ENCODE peak calls at places on chromosomes 7 and 10, in five cellular contexts. Q, H, U, I and E are unnamed samples.

GRCh38 chr10:94010886-94011285 is 17.2 kb downstream of the PLCE1 start:
- DNase-seq in Q (no peak), H (no peak), U (no peak), I (no peak), E (no peak)

GRCh38 chr7:87564290-87564963 is 36.3 kb downstream of the ABCB1 start:
- DNase-seq in Q (peak), H (peak), U (no peak), I (peak), E (peak)

GRCh38 chr7:18829101-18829486 is 288.3 kb downstream of the TWIST1 start:
- DNase-seq in Q (no peak), H (no peak), U (no peak), I (no peak), E (no peak)

GRCh38 chr7:69603937-69604494 is 5.7 kb downstream of the AUTS2 start:
- DNase-seq in Q (no peak), H (no peak), U (no peak), I (peak), E (peak)

GRCh38 chr7:92366730-92367129 is 80.6 kb upstream of the GATAD1 start:
- DNase-seq in Q (peak), H (no peak), U (no peak), I (no peak), E (no peak)

GRCh38 chr10:22643696-22644621 is 70.4 kb downstream of the PIP4K2A start:
- DNase-seq in Q (no peak), H (no peak), U (no peak), I (no peak), E (no peak)

GRCh38 chr7:154578351-154578750 is 424.6 kb downstream of the PAXIP1 start:
- DNase-seq in Q (no peak), H (no peak), U (no peak), I (no peak), E (no peak)

GRCh38 chr7:98163704-98164478 is 47.3 kb upstream of the BHLHA15 start:
- DNase-seq in Q (peak), H (no peak), U (no peak), I (no peak), E (no peak)

GRCh38 chr7:28954936-28955335 is 3.2 kb downstream of the TRIL start:
- DNase-seq in Q (no peak), H (no peak), U (no peak), I (no peak), E (no peak)

GRCh38 chr10:5625992-5626777 is 40.2 kb downstream of the ASB13 start:
- DNase-seq in Q (no peak), H (no peak), U (no peak), I (no peak), E (no peak)

GRCh38 chr7:105106473-105106872 is 92.5 kb downstream of the KMT2E start:
- DNase-seq in Q (no peak), H (no peak), U (no peak), I (peak), E (no peak)

GRCh38 chr10:119667562-119668328 is 16.6 kb downstream of the BAG3 start:
- DNase-seq in Q (peak), H (peak), U (no peak), I (no peak), E (no peak)

GRCh38 chr10:95906675-95907453 is 911 bp upstream of the CC2D2B start:
- DNase-seq in Q (peak), H (peak), U (peak), I (peak), E (no peak)

GRCh38 chr10:91298224-91298862 is 77.9 kb downstream of the PCGF5 start:
- DNase-seq in Q (peak), H (peak), U (peak), I (peak), E (peak)

GRCh38 chr10:97596101-97597055 is 6.9 kb downstream of the C10orf62 start:
- DNase-seq in Q (peak), H (no peak), U (no peak), I (no peak), E (no peak)

GRCh38 chr7:33118383-33118782 is 9.2 kb upstream of the RP9 start:
- DNase-seq in Q (no peak), H (no peak), U (no peak), I (no peak), E (no peak)

GRCh38 chr10:49601857-49602256 is 8.3 kb upstream of the SLC18A3 start:
- DNase-seq in Q (peak), H (no peak), U (no peak), I (no peak), E (no peak)

GRCh38 chr7:31783221-31783620 is 96.2 kb downstream of the PPP1R17 start:
- DNase-seq in Q (no peak), H (peak), U (no peak), I (no peak), E (no peak)

GRCh38 chr10:7130191-7130911 is 280.5 kb downstream of the SFMBT2 start:
- DNase-seq in Q (no peak), H (no peak), U (no peak), I (no peak), E (no peak)

GRCh38 chr10:116594525-116595035 is 3.8 kb downstream of the PNLIPRP1 start:
- DNase-seq in Q (no peak), H (no peak), U (no peak), I (no peak), E (no peak)

GRCh38 chr10:22429146-22429545 is 83.8 kb downstream of the SPAG6 start:
- DNase-seq in Q (peak), H (no peak), U (no peak), I (no peak), E (no peak)

GRCh38 chr7:11212080-11212711 is 238.5 kb downstream of the PHF14 start:
- DNase-seq in Q (peak), H (peak), U (no peak), I (peak), E (peak)

GRCh38 chr10:78972160-78972946 is 96.4 kb upstream of the ZMIZ1 start:
- DNase-seq in Q (peak), H (peak), U (no peak), I (no peak), E (no peak)

GRCh38 chr10:30114871-30115270 is 55.5 kb upstream of the JCAD start:
- DNase-seq in Q (peak), H (no peak), U (no peak), I (no peak), E (no peak)

GRCh38 chr7:15989194-15989593 is 302.7 kb upstream of the MEOX2 start:
- DNase-seq in Q (no peak), H (no peak), U (no peak), I (no peak), E (no peak)

GRCh38 chr10:131223422-131223821 is 88.1 kb downstream of the TCERG1L start:
- DNase-seq in Q (no peak), H (no peak), U (no peak), I (no peak), E (no peak)

GRCh38 chr10:76558996-76559888 is 1078.4 kb downstream of the KCNMA1 start:
- DNase-seq in Q (peak), H (no peak), U (no peak), I (no peak), E (no peak)

GRCh38 chr7:4239991-4240812 is 441.9 kb upstream of the FOXK1 start:
- DNase-seq in Q (no peak), H (peak), U (no peak), I (no peak), E (no peak)